ENCODE peak calls at places on chromosomes 7 and 10, in nine cellular contexts. One of them, this sample, is unnamed.

GRCh38 chr7:155277385-155277994 is 20.2 kb upstream of the INSIG1 start:
- DNase-seq in HFF-Myc: no peak
- DNase-seq in NCI-H526 treated with DMSO at 0.1 percent for 48 hours: no peak
- DNase-seq in SW 1271: no peak
- DNase-seq in Daoy: peak
- DNase-seq in stimulated activated CD8-positive, alpha-beta memory T cell treated with anti-CD3 and anti-CD28 coated beads, Interleukin-2, amount 100 ng/mL, for 1 hour: no peak
- DNase-seq in spleen: no peak
- DNase-seq in cerebellar nuclear complex: no peak
- DNase-seq in ureter: no peak
- DNase-seq in this sample: no peak

GRCh38 chr7:111605246-111605645 is 43.0 kb upstream of the IMMP2L start:
- DNase-seq in HFF-Myc: no peak
- DNase-seq in NCI-H526 treated with DMSO at 0.1 percent for 48 hours: no peak
- DNase-seq in SW 1271: no peak
- DNase-seq in Daoy: no peak
- DNase-seq in stimulated activated CD8-positive, alpha-beta memory T cell treated with anti-CD3 and anti-CD28 coated beads, Interleukin-2, amount 100 ng/mL, for 1 hour: no peak
- DNase-seq in spleen: no peak
- DNase-seq in cerebellar nuclear complex: no peak
- DNase-seq in ureter: no peak
- DNase-seq in this sample: no peak

GRCh38 chr10:14588084-14588937 is 186.4 kb downstream of the FAM107B start:
- DNase-seq in HFF-Myc: peak
- DNase-seq in NCI-H526 treated with DMSO at 0.1 percent for 48 hours: no peak
- DNase-seq in SW 1271: no peak
- DNase-seq in Daoy: peak
- DNase-seq in stimulated activated CD8-positive, alpha-beta memory T cell treated with anti-CD3 and anti-CD28 coated beads, Interleukin-2, amount 100 ng/mL, for 1 hour: no peak
- DNase-seq in spleen: no peak
- DNase-seq in cerebellar nuclear complex: no peak
- DNase-seq in ureter: no peak
- DNase-seq in this sample: no peak

GRCh38 chr7:22430457-22430856 is 69.5 kb downstream of the STEAP1B start:
- DNase-seq in HFF-Myc: no peak
- DNase-seq in NCI-H526 treated with DMSO at 0.1 percent for 48 hours: no peak
- DNase-seq in SW 1271: no peak
- DNase-seq in Daoy: peak
- DNase-seq in stimulated activated CD8-positive, alpha-beta memory T cell treated with anti-CD3 and anti-CD28 coated beads, Interleukin-2, amount 100 ng/mL, for 1 hour: no peak
- DNase-seq in spleen: no peak
- DNase-seq in cerebellar nuclear complex: no peak
- DNase-seq in ureter: no peak
- DNase-seq in this sample: no peak

GRCh38 chr10:75619636-75620035 is 188.2 kb downstream of the LRMDA start:
- DNase-seq in HFF-Myc: no peak
- DNase-seq in NCI-H526 treated with DMSO at 0.1 percent for 48 hours: no peak
- DNase-seq in SW 1271: no peak
- DNase-seq in Daoy: no peak
- DNase-seq in stimulated activated CD8-positive, alpha-beta memory T cell treated with anti-CD3 and anti-CD28 coated beads, Interleukin-2, amount 100 ng/mL, for 1 hour: no peak
- DNase-seq in spleen: no peak
- DNase-seq in cerebellar nuclear complex: no peak
- DNase-seq in ureter: no peak
- DNase-seq in this sample: no peak

GRCh38 chr7:128266891-128267839 is 26.1 kb downstream of the LEP start:
- DNase-seq in HFF-Myc: peak
- DNase-seq in NCI-H526 treated with DMSO at 0.1 percent for 48 hours: no peak
- DNase-seq in SW 1271: no peak
- DNase-seq in Daoy: peak
- DNase-seq in stimulated activated CD8-positive, alpha-beta memory T cell treated with anti-CD3 and anti-CD28 coated beads, Interleukin-2, amount 100 ng/mL, for 1 hour: no peak
- DNase-seq in spleen: no peak
- DNase-seq in cerebellar nuclear complex: peak
- DNase-seq in ureter: peak
- DNase-seq in this sample: no peak

GRCh38 chr7:159201722-159202330 is 57.2 kb upstream of the VIPR2 start:
- DNase-seq in HFF-Myc: no peak
- DNase-seq in NCI-H526 treated with DMSO at 0.1 percent for 48 hours: no peak
- DNase-seq in SW 1271: no peak
- DNase-seq in Daoy: peak
- DNase-seq in stimulated activated CD8-positive, alpha-beta memory T cell treated with anti-CD3 and anti-CD28 coated beads, Interleukin-2, amount 100 ng/mL, for 1 hour: no peak
- DNase-seq in spleen: no peak
- DNase-seq in cerebellar nuclear complex: no peak
- DNase-seq in ureter: no peak
- DNase-seq in this sample: no peak

GRCh38 chr10:12649017-12649586 is 299.8 kb downstream of the CAMK1D start:
- DNase-seq in HFF-Myc: no peak
- DNase-seq in NCI-H526 treated with DMSO at 0.1 percent for 48 hours: no peak
- DNase-seq in SW 1271: no peak
- DNase-seq in Daoy: no peak
- DNase-seq in stimulated activated CD8-positive, alpha-beta memory T cell treated with anti-CD3 and anti-CD28 coated beads, Interleukin-2, amount 100 ng/mL, for 1 hour: no peak
- DNase-seq in spleen: no peak
- DNase-seq in cerebellar nuclear complex: no peak
- DNase-seq in ureter: no peak
- DNase-seq in this sample: peak

GRCh38 chr10:99461230-99461629 is 30.8 kb upstream of the GOT1 start:
- DNase-seq in HFF-Myc: peak
- DNase-seq in NCI-H526 treated with DMSO at 0.1 percent for 48 hours: no peak
- DNase-seq in SW 1271: no peak
- DNase-seq in Daoy: peak
- DNase-seq in stimulated activated CD8-positive, alpha-beta memory T cell treated with anti-CD3 and anti-CD28 coated beads, Interleukin-2, amount 100 ng/mL, for 1 hour: no peak
- DNase-seq in spleen: no peak
- DNase-seq in cerebellar nuclear complex: no peak
- DNase-seq in ureter: no peak
- DNase-seq in this sample: no peak

GRCh38 chr7:74191231-74191630 is 17.1 kb downstream of the EIF4H start:
- DNase-seq in HFF-Myc: no peak
- DNase-seq in NCI-H526 treated with DMSO at 0.1 percent for 48 hours: no peak
- DNase-seq in SW 1271: no peak
- DNase-seq in Daoy: no peak
- DNase-seq in stimulated activated CD8-positive, alpha-beta memory T cell treated with anti-CD3 and anti-CD28 coated beads, Interleukin-2, amount 100 ng/mL, for 1 hour: no peak
- DNase-seq in spleen: peak
- DNase-seq in cerebellar nuclear complex: no peak
- DNase-seq in ureter: no peak
- DNase-seq in this sample: no peak

GRCh38 chr10:72322030-72322279 is 32.8 kb downstream of the DNAJB12 start:
- DNase-seq in HFF-Myc: no peak
- DNase-seq in NCI-H526 treated with DMSO at 0.1 percent for 48 hours: no peak
- DNase-seq in SW 1271: no peak
- DNase-seq in Daoy: no peak
- DNase-seq in stimulated activated CD8-positive, alpha-beta memory T cell treated with anti-CD3 and anti-CD28 coated beads, Interleukin-2, amount 100 ng/mL, for 1 hour: no peak
- DNase-seq in spleen: peak
- DNase-seq in cerebellar nuclear complex: no peak
- DNase-seq in ureter: no peak
- DNase-seq in this sample: no peak

GRCh38 chr10:69239106-69239505 is 19.0 kb downstream of the HKDC1 start:
- DNase-seq in HFF-Myc: no peak
- DNase-seq in NCI-H526 treated with DMSO at 0.1 percent for 48 hours: no peak
- DNase-seq in SW 1271: no peak
- DNase-seq in Daoy: no peak
- DNase-seq in stimulated activated CD8-positive, alpha-beta memory T cell treated with anti-CD3 and anti-CD28 coated beads, Interleukin-2, amount 100 ng/mL, for 1 hour: no peak
- DNase-seq in spleen: peak
- DNase-seq in cerebellar nuclear complex: no peak
- DNase-seq in ureter: no peak
- DNase-seq in this sample: no peak

GRCh38 chr10:76723781-76724336 is 913.7 kb downstream of the KCNMA1 start:
- DNase-seq in HFF-Myc: no peak
- DNase-seq in NCI-H526 treated with DMSO at 0.1 percent for 48 hours: no peak
- DNase-seq in SW 1271: no peak
- DNase-seq in Daoy: no peak
- DNase-seq in stimulated activated CD8-positive, alpha-beta memory T cell treated with anti-CD3 and anti-CD28 coated beads, Interleukin-2, amount 100 ng/mL, for 1 hour: no peak
- DNase-seq in spleen: no peak
- DNase-seq in cerebellar nuclear complex: no peak
- DNase-seq in ureter: no peak
- DNase-seq in this sample: no peak

GRCh38 chr7:156496491-156497264 is 143.9 kb upstream of the RNF32 start:
- DNase-seq in HFF-Myc: no peak
- DNase-seq in NCI-H526 treated with DMSO at 0.1 percent for 48 hours: no peak
- DNase-seq in SW 1271: no peak
- DNase-seq in Daoy: no peak
- DNase-seq in stimulated activated CD8-positive, alpha-beta memory T cell treated with anti-CD3 and anti-CD28 coated beads, Interleukin-2, amount 100 ng/mL, for 1 hour: no peak
- DNase-seq in spleen: no peak
- DNase-seq in cerebellar nuclear complex: no peak
- DNase-seq in ureter: no peak
- DNase-seq in this sample: no peak

GRCh38 chr7:2926120-2926897 is 82.2 kb upstream of the GNA12 start:
- DNase-seq in HFF-Myc: no peak
- DNase-seq in NCI-H526 treated with DMSO at 0.1 percent for 48 hours: no peak
- DNase-seq in SW 1271: no peak
- DNase-seq in Daoy: no peak
- DNase-seq in stimulated activated CD8-positive, alpha-beta memory T cell treated with anti-CD3 and anti-CD28 coated beads, Interleukin-2, amount 100 ng/mL, for 1 hour: no peak
- DNase-seq in spleen: peak
- DNase-seq in cerebellar nuclear complex: no peak
- DNase-seq in ureter: no peak
- DNase-seq in this sample: no peak

GRCh38 chr10:125071008-125071407 is 89.4 kb downstream of the CTBP2 start:
- DNase-seq in HFF-Myc: no peak
- DNase-seq in NCI-H526 treated with DMSO at 0.1 percent for 48 hours: no peak
- DNase-seq in SW 1271: no peak
- DNase-seq in Daoy: no peak
- DNase-seq in stimulated activated CD8-positive, alpha-beta memory T cell treated with anti-CD3 and anti-CD28 coated beads, Interleukin-2, amount 100 ng/mL, for 1 hour: no peak
- DNase-seq in spleen: no peak
- DNase-seq in cerebellar nuclear complex: no peak
- DNase-seq in ureter: no peak
- DNase-seq in this sample: no peak

GRCh38 chr7:130356760-130357611 is 12.4 kb downstream of the CPA5 start:
- DNase-seq in HFF-Myc: peak
- DNase-seq in NCI-H526 treated with DMSO at 0.1 percent for 48 hours: no peak
- DNase-seq in SW 1271: peak
- DNase-seq in Daoy: peak
- DNase-seq in stimulated activated CD8-positive, alpha-beta memory T cell treated with anti-CD3 and anti-CD28 coated beads, Interleukin-2, amount 100 ng/mL, for 1 hour: no peak
- DNase-seq in spleen: no peak
- DNase-seq in cerebellar nuclear complex: no peak
- DNase-seq in ureter: peak
- DNase-seq in this sample: no peak

GRCh38 chr10:27605337-27605736 is 101.2 kb downstream of the RAB18 start:
- DNase-seq in HFF-Myc: no peak
- DNase-seq in NCI-H526 treated with DMSO at 0.1 percent for 48 hours: no peak
- DNase-seq in SW 1271: no peak
- DNase-seq in Daoy: no peak
- DNase-seq in stimulated activated CD8-positive, alpha-beta memory T cell treated with anti-CD3 and anti-CD28 coated beads, Interleukin-2, amount 100 ng/mL, for 1 hour: no peak
- DNase-seq in spleen: no peak
- DNase-seq in cerebellar nuclear complex: no peak
- DNase-seq in ureter: no peak
- DNase-seq in this sample: no peak

GRCh38 chr10:128885573-128886555 is 581.2 kb upstream of the MGMT start:
- DNase-seq in HFF-Myc: no peak
- DNase-seq in NCI-H526 treated with DMSO at 0.1 percent for 48 hours: no peak
- DNase-seq in SW 1271: no peak
- DNase-seq in Daoy: no peak
- DNase-seq in stimulated activated CD8-positive, alpha-beta memory T cell treated with anti-CD3 and anti-CD28 coated beads, Interleukin-2, amount 100 ng/mL, for 1 hour: no peak
- DNase-seq in spleen: no peak
- DNase-seq in cerebellar nuclear complex: no peak
- DNase-seq in ureter: no peak
- DNase-seq in this sample: no peak

GRCh38 chr10:28875535-28876208 is 198.4 kb downstream of the BAMBI start:
- DNase-seq in HFF-Myc: no peak
- DNase-seq in NCI-H526 treated with DMSO at 0.1 percent for 48 hours: no peak
- DNase-seq in SW 1271: no peak
- DNase-seq in Daoy: peak
- DNase-seq in stimulated activated CD8-positive, alpha-beta memory T cell treated with anti-CD3 and anti-CD28 coated beads, Interleukin-2, amount 100 ng/mL, for 1 hour: no peak
- DNase-seq in spleen: no peak
- DNase-seq in cerebellar nuclear complex: no peak
- DNase-seq in ureter: no peak
- DNase-seq in this sample: no peak

GRCh38 chr7:45689011-45689796 is 115.0 kb downstream of the ADCY1 start:
- DNase-seq in HFF-Myc: peak
- DNase-seq in NCI-H526 treated with DMSO at 0.1 percent for 48 hours: no peak
- DNase-seq in SW 1271: peak
- DNase-seq in Daoy: peak
- DNase-seq in stimulated activated CD8-positive, alpha-beta memory T cell treated with anti-CD3 and anti-CD28 coated beads, Interleukin-2, amount 100 ng/mL, for 1 hour: no peak
- DNase-seq in spleen: peak
- DNase-seq in cerebellar nuclear complex: no peak
- DNase-seq in ureter: no peak
- DNase-seq in this sample: no peak

GRCh38 chr7:139734395-139734794 is 43.4 kb downstream of the HIPK2 start:
- DNase-seq in HFF-Myc: no peak
- DNase-seq in NCI-H526 treated with DMSO at 0.1 percent for 48 hours: no peak
- DNase-seq in SW 1271: no peak
- DNase-seq in Daoy: peak
- DNase-seq in stimulated activated CD8-positive, alpha-beta memory T cell treated with anti-CD3 and anti-CD28 coated beads, Interleukin-2, amount 100 ng/mL, for 1 hour: no peak
- DNase-seq in spleen: no peak
- DNase-seq in cerebellar nuclear complex: no peak
- DNase-seq in ureter: no peak
- DNase-seq in this sample: no peak

GRCh38 chr10:94199565-94199964 is 163.2 kb downstream of the NOC3L start:
- DNase-seq in HFF-Myc: no peak
- DNase-seq in NCI-H526 treated with DMSO at 0.1 percent for 48 hours: no peak
- DNase-seq in SW 1271: no peak
- DNase-seq in Daoy: no peak
- DNase-seq in stimulated activated CD8-positive, alpha-beta memory T cell treated with anti-CD3 and anti-CD28 coated beads, Interleukin-2, amount 100 ng/mL, for 1 hour: no peak
- DNase-seq in spleen: no peak
- DNase-seq in cerebellar nuclear complex: no peak
- DNase-seq in ureter: no peak
- DNase-seq in this sample: no peak

GRCh38 chr7:20834656-20835055 is 48.0 kb upstream of the SP8 start:
- DNase-seq in HFF-Myc: no peak
- DNase-seq in NCI-H526 treated with DMSO at 0.1 percent for 48 hours: no peak
- DNase-seq in SW 1271: no peak
- DNase-seq in Daoy: peak
- DNase-seq in stimulated activated CD8-positive, alpha-beta memory T cell treated with anti-CD3 and anti-CD28 coated beads, Interleukin-2, amount 100 ng/mL, for 1 hour: no peak
- DNase-seq in spleen: no peak
- DNase-seq in cerebellar nuclear complex: no peak
- DNase-seq in ureter: no peak
- DNase-seq in this sample: no peak

GRCh38 chr10:78225611-78226010 is 191.9 kb downstream of the RPS24 start:
- DNase-seq in HFF-Myc: no peak
- DNase-seq in NCI-H526 treated with DMSO at 0.1 percent for 48 hours: no peak
- DNase-seq in SW 1271: no peak
- DNase-seq in Daoy: no peak
- DNase-seq in stimulated activated CD8-positive, alpha-beta memory T cell treated with anti-CD3 and anti-CD28 coated beads, Interleukin-2, amount 100 ng/mL, for 1 hour: no peak
- DNase-seq in spleen: no peak
- DNase-seq in cerebellar nuclear complex: no peak
- DNase-seq in ureter: no peak
- DNase-seq in this sample: no peak